ENCODE peak calls at places on chromosomes 16 and 17, in eight cellular contexts. L is Panc1; V is activated T-cell treated with anti-CD3 and anti-CD28 coated beads, Interleukin-2, amount 50 U/mL, for 4 hours; B is IMR-90; U is gastroesophageal sphincter; Z is SK-N-SH treated with all-trans-retinoic acid at 6 μM for 48 hours; O is upper lobe of right lung; E is left lung. H is an unnamed sample.

GRCh38 chr17:47317119-47317518 is 6.6 kb upstream of the EFCAB13 start:
- ATAC-seq in L (no peak), V (no peak), B (no peak), U (peak), Z (no peak), O (no peak), E (peak), H (no peak)

GRCh38 chr16:11138769-11139623 is 117.0 kb downstream of the SOCS1 start:
- ATAC-seq in L (no peak), V (no peak), B (peak), U (peak), Z (no peak), O (no peak), E (peak), H (no peak)

GRCh38 chr16:87849419-87850008 is 19.8 kb downstream of the SLC7A5 start:
- ATAC-seq in L (no peak), V (no peak), B (no peak), U (no peak), Z (no peak), O (no peak), E (no peak), H (no peak)

GRCh38 chr17:82489851-82490511 is 29.6 kb upstream of the FOXK2 start:
- ATAC-seq in L (no peak), V (no peak), B (no peak), U (no peak), Z (no peak), O (no peak), E (no peak), H (no peak)

GRCh38 chr16:28597692-28598261 is 927 bp upstream of the SULT1A2 start:
- ATAC-seq in L (no peak), V (no peak), B (no peak), U (no peak), Z (no peak), O (peak), E (peak), H (no peak)

GRCh38 chr17:6948976-6949375 is 46.9 kb upstream of the ALOX12 start:
- ATAC-seq in L (no peak), V (no peak), B (no peak), U (no peak), Z (no peak), O (no peak), E (no peak), H (no peak)

GRCh38 chr17:2149934-2150333 is 95.0 kb downstream of the HIC1 start:
- ATAC-seq in L (no peak), V (no peak), B (no peak), U (no peak), Z (no peak), O (no peak), E (no peak), H (no peak)

GRCh38 chr16:28943281-28943680 is 7.5 kb upstream of the NFATC2IP start:
- ATAC-seq in L (no peak), V (no peak), B (no peak), U (no peak), Z (no peak), O (no peak), E (no peak), H (no peak)

GRCh38 chr17:81403671-81404534 is 8.6 kb downstream of the BAHCC1 start:
- ATAC-seq in L (no peak), V (no peak), B (no peak), U (no peak), Z (no peak), O (no peak), E (peak), H (no peak)

GRCh38 chr17:4759776-4760236 is 11.9 kb upstream of the TM4SF5 start:
- ATAC-seq in L (no peak), V (no peak), B (no peak), U (peak), Z (no peak), O (peak), E (peak), H (no peak)

GRCh38 chr16:972316-973002 is 1.7 kb upstream of the LMF1 start:
- ATAC-seq in L (no peak), V (no peak), B (no peak), U (no peak), Z (no peak), O (no peak), E (no peak), H (no peak)

GRCh38 chr16:66212426-66212825 is 154.1 kb upstream of the CDH5 start:
- ATAC-seq in L (no peak), V (no peak), B (no peak), U (no peak), Z (no peak), O (no peak), E (no peak), H (no peak)

GRCh38 chr17:77126519-77126918 is 14.2 kb upstream of the SEC14L1 start:
- ATAC-seq in L (no peak), V (no peak), B (no peak), U (no peak), Z (no peak), O (no peak), E (no peak), H (no peak)

GRCh38 chr17:76032073-76032779 is 5.1 kb upstream of the EVPL start:
- ATAC-seq in L (no peak), V (no peak), B (no peak), U (no peak), Z (peak), O (peak), E (no peak), H (no peak)

GRCh38 chr16:67678354-67679023 is 11.9 kb downstream of the C16orf86 start:
- ATAC-seq in L (no peak), V (no peak), B (no peak), U (no peak), Z (no peak), O (no peak), E (no peak), H (no peak)